ENCODE peak calls at places on chromosome 3, in four cellular contexts. P is progenitor cell of endocrine pancreas, Y is sciatic nerve, M is adipocyte. R is an unnamed sample.

GRCh38 chr3:145857956-145858355 is 303.0 kb downstream of the PLOD2 start:
- DNase-seq in P (no peak), Y (no peak), M (no peak), R (no peak)

GRCh38 chr3:16589867-16590624 is 15.2 kb downstream of the DAZL start:
- DNase-seq in P (no peak), Y (no peak), M (no peak), R (no peak)

GRCh38 chr3:56125358-56126005 is 342.8 kb downstream of the ERC2 start:
- DNase-seq in P (no peak), Y (no peak), M (peak), R (peak)

GRCh38 chr3:184378650-184379374 is 805 bp upstream of the THPO start:
- DNase-seq in P (no peak), Y (no peak), M (no peak), R (peak)

GRCh38 chr3:175383366-175383765 is 524.2 kb downstream of the NAALADL2 start:
- DNase-seq in P (no peak), Y (no peak), M (peak), R (peak)

GRCh38 chr3:187352581-187353575 is 15.3 kb upstream of the RTP4 start:
- DNase-seq in P (no peak), Y (no peak), M (no peak), R (peak)

GRCh38 chr3:64859625-64860590 is 172.1 kb upstream of the ADAMTS9 start:
- DNase-seq in P (no peak), Y (no peak), M (peak), R (no peak)

GRCh38 chr3:150925751-150926201 is 20.5 kb upstream of the MINDY4B start:
- DNase-seq in P (peak), Y (no peak), M (no peak), R (peak)

GRCh38 chr3:100796556-100796955 is 87.3 kb downstream of the TFG start:
- DNase-seq in P (no peak), Y (no peak), M (peak), R (peak)

GRCh38 chr3:67018789-67019525 is 20.9 kb downstream of the KBTBD8 start:
- DNase-seq in P (no peak), Y (no peak), M (peak), R (no peak)

GRCh38 chr3:144843099-144843498 is 871.5 kb downstream of the DIPK2A start:
- DNase-seq in P (no peak), Y (no peak), M (peak), R (no peak)

GRCh38 chr3:129383292-129383860 is 45.1 kb downstream of the EFCAB12 start:
- DNase-seq in P (peak), Y (peak), M (peak), R (peak)

GRCh38 chr3:18153571-18154173 is 271.5 kb downstream of the SATB1 start:
- DNase-seq in P (no peak), Y (no peak), M (peak), R (peak)

GRCh38 chr3:23002846-23003800 is 200.0 kb upstream of the UBE2E2 start:
- DNase-seq in P (no peak), Y (peak), M (peak), R (no peak)

GRCh38 chr3:76199382-76199781 is 414.0 kb upstream of the ZNF717 start:
- DNase-seq in P (no peak), Y (no peak), M (peak), R (no peak)

GRCh38 chr3:36372534-36372935 is 7.8 kb upstream of the STAC start:
- DNase-seq in P (no peak), Y (no peak), M (peak), R (peak)

GRCh38 chr3:32780735-32781210 is 37.0 kb upstream of the TRIM71 start:
- DNase-seq in P (peak), Y (peak), M (peak), R (peak)

GRCh38 chr3:152321321-152321720 is 52.6 kb downstream of the MBNL1 start:
- DNase-seq in P (no peak), Y (no peak), M (no peak), R (no peak)

GRCh38 chr3:49461443-49462171 is 8.5 kb upstream of the DAG1 start:
- DNase-seq in P (no peak), Y (no peak), M (peak), R (peak)

GRCh38 chr3:195921334-195921771 is 13.0 kb upstream of the TNK2 start:
- DNase-seq in P (no peak), Y (no peak), M (no peak), R (no peak)

GRCh38 chr3:194875581-194876402 is 190.1 kb downstream of the FAM43A start:
- DNase-seq in P (no peak), Y (no peak), M (no peak), R (no peak)

GRCh38 chr3:153396581-153396980 is 234.6 kb downstream of the RAP2B start:
- DNase-seq in P (no peak), Y (no peak), M (no peak), R (no peak)

GRCh38 chr3:178170698-178171535 is 365.3 kb upstream of the KCNMB2 start:
- DNase-seq in P (no peak), Y (no peak), M (peak), R (peak)

GRCh38 chr3:118713502-118714207 is 321.0 kb downstream of the IGSF11 start:
- DNase-seq in P (no peak), Y (no peak), M (no peak), R (no peak)

GRCh38 chr3:155744626-155745324 is at the start of gene PLCH1:
- DNase-seq in P (peak), Y (peak), M (peak), R (peak)

GRCh38 chr3:177811111-177811510 is 613.8 kb upstream of the TBL1XR1 start:
- DNase-seq in P (no peak), Y (no peak), M (no peak), R (no peak)

GRCh38 chr3:141094851-141095545 is 43.9 kb downstream of the SPSB4 start:
- DNase-seq in P (no peak), Y (peak), M (peak), R (peak)

GRCh38 chr3:24591661-24592555 is 97.3 kb upstream of the THRB start:
- DNase-seq in P (no peak), Y (no peak), M (peak), R (peak)

GRCh38 chr3:33956211-33956610 is 157.8 kb downstream of the PDCD6IP start:
- DNase-seq in P (no peak), Y (no peak), M (no peak), R (no peak)

GRCh38 chr3:49683162-49683561 is 6.1 kb downstream of the MST1 start:
- DNase-seq in P (no peak), Y (no peak), M (no peak), R (no peak)

GRCh38 chr3:40012381-40012780 is 203.0 kb downstream of the MYRIP start:
- DNase-seq in P (no peak), Y (no peak), M (no peak), R (no peak)

GRCh38 chr3:126510323-126510910 is 7.2 kb downstream of the UROC1 start:
- DNase-seq in P (no peak), Y (peak), M (no peak), R (no peak)

GRCh38 chr3:57805263-57805662 is 49.2 kb downstream of the SLMAP start:
- DNase-seq in P (no peak), Y (no peak), M (no peak), R (no peak)

GRCh38 chr3:140296796-140297352 is 361.9 kb downstream of the CLSTN2 start:
- DNase-seq in P (no peak), Y (no peak), M (peak), R (peak)

GRCh38 chr3:52986938-52987337 is 58.9 kb downstream of the SFMBT1 start:
- DNase-seq in P (no peak), Y (no peak), M (peak), R (no peak)

GRCh38 chr3:23461069-23461468 is 257.9 kb downstream of the UBE2E2 start:
- DNase-seq in P (no peak), Y (no peak), M (no peak), R (peak)

GRCh38 chr3:186493507-186493906 is 50.7 kb downstream of the CRYGS start:
- DNase-seq in P (no peak), Y (no peak), M (no peak), R (no peak)